ENCODE peak calls at places on chromosomes 7 and 10, in seven cellular contexts. E is prostate gland, H is breast epithelium, P is upper lobe of left lung, M is H1, K is transverse colon, C is HepG2. W is an unnamed sample.

GRCh38 chr10:107692072-107692471 is 527.6 kb upstream of the SORCS1 start:
- DNase-seq in E (no peak), H (no peak), P (no peak), M (no peak), K (no peak), C (no peak), W (no peak)

GRCh38 chr7:135717686-135718085 is 10.3 kb downstream of the SLC13A4 start:
- DNase-seq in E (no peak), H (no peak), P (no peak), M (no peak), K (no peak), C (no peak), W (no peak)

GRCh38 chr7:64888901-64889685 is 14.0 kb upstream of the ZNF273 start:
- DNase-seq in E (no peak), H (no peak), P (peak; percentile 87), M (peak; percentile 62), K (peak; percentile 35), C (no peak), W (peak; percentile 19)

GRCh38 chr7:127726481-127726880 is 74.5 kb downstream of the SND1 start:
- DNase-seq in E (no peak), H (no peak), P (no peak), M (no peak), K (no peak), C (no peak), W (no peak)

GRCh38 chr10:33335550-33335799 is 1.0 kb upstream of the NRP1 start:
- DNase-seq in E (no peak), H (no peak), P (no peak), M (no peak), K (peak; percentile 27), C (no peak), W (peak; percentile 24)

GRCh38 chr7:122682805-122683204 is 16.1 kb downstream of the RNF133 start:
- DNase-seq in E (no peak), H (no peak), P (no peak), M (no peak), K (no peak), C (no peak), W (no peak)

GRCh38 chr10:3469639-3470020 is 297.0 kb upstream of the PITRM1 start:
- DNase-seq in E (no peak), H (no peak), P (no peak), M (no peak), K (no peak), C (no peak), W (no peak)

GRCh38 chr10:63414481-63415260 is 51.1 kb downstream of the JMJD1C start:
- DNase-seq in E (no peak), H (no peak), P (no peak), M (no peak), K (no peak), C (no peak), W (no peak)

GRCh38 chr10:11403116-11403515 is 208.3 kb downstream of the USP6NL start:
- DNase-seq in E (no peak), H (no peak), P (no peak), M (no peak), K (peak; percentile 16), C (no peak), W (no peak)

GRCh38 chr7:157554393-157555238 is 217.8 kb downstream of the DNAJB6 start:
- DNase-seq in E (no peak), H (peak; percentile 24), P (no peak), M (no peak), K (no peak), C (no peak), W (no peak)

GRCh38 chr10:71302874-71303568 is 16.0 kb upstream of the SLC29A3 start:
- DNase-seq in E (no peak), H (no peak), P (no peak), M (no peak), K (no peak), C (peak; percentile 65), W (no peak)

DNA sequence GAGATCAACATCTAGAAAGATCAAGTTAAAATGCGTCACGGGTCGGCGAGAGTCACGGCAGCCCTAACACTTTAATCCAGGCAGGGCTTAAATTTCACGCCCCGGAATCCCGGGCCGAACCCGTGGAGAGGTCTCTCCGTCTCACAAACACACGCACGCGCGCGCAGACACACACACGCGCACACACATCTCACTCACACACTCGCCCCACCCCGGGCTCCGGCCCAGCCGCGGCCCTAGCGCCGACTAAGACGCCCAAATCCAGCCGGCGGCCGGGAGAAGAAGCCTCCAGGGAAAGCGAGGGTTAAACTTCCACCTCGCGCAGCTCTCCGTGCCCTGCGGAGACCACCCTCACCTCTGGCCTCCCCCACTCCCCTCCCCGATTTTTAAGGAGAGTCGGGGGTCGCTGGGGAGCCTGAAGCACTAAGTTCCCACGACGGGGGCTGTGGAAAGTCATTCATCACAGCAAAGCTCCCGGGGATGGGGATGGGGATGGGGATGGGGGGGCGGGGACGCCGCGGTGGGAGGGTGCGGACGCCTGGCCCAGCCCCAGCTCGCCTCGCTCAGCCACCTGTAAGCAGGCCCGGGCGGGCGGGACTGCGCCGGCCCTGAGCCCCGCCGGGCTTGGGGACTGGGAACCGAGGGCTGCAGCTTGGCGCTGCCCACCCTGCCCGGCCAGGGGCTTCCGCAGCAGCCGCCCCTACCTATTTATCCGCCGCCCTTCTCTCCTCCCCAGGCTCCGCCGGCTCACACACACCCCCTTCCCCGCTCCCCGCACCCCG is 1.6 kb downstream of the PDGFA start:
- DNase-seq in E (peak; percentile 54), H (no peak), P (peak; percentile 91), M (peak; percentile 72), K (peak; percentile 73), C (no peak), W (no peak)
- TF ChIP-seq POLR2A in E (no peak), H (no peak), P (peak; percentile 24), M (no peak), K (no peak), C (no peak), W (no peak)

GRCh38 chr7:106344861-106345260 is 60.1 kb upstream of the NAMPT start:
- DNase-seq in E (no peak), H (no peak), P (no peak), M (no peak), K (no peak), C (no peak), W (no peak)
- TF ChIP-seq POLR2AphosphoS5 in E (no peak), H (no peak), P (peak; percentile 26), M (no peak), K (no peak), C (no peak), W (no peak)

GRCh38 chr10:79927111-79927828 is 21.6 kb downstream of the SFTPD start:
- DNase-seq in E (no peak), H (no peak), P (no peak), M (no peak), K (no peak), C (peak; percentile 74), W (no peak)

GRCh38 chr10:79926037-79926436 is 22.9 kb downstream of the SFTPD start:
- DNase-seq in E (no peak), H (no peak), P (no peak), M (no peak), K (no peak), C (no peak), W (no peak)

GRCh38 chr10:79923145-79923544 is 25.8 kb downstream of the SFTPD start:
- DNase-seq in E (no peak), H (no peak), P (no peak), M (peak; percentile 17), K (no peak), C (no peak), W (no peak)

GRCh38 chr10:79923669-79924068 is 25.2 kb downstream of the SFTPD start:
- DNase-seq in E (no peak), H (no peak), P (no peak), M (peak; percentile 26), K (no peak), C (no peak), W (no peak)

GRCh38 chr10:79925614-79926013 is 23.3 kb downstream of the SFTPD start:
- DNase-seq in E (no peak), H (no peak), P (no peak), M (peak; percentile 17), K (no peak), C (no peak), W (no peak)
- TF ChIP-seq POLR2A in E (no peak), H (no peak), P (no peak), M (no peak), K (no peak), C (no peak), W (no peak)

GRCh38 chr10:122142652-122143237 is 128.4 kb upstream of the BTBD16 start:
- DNase-seq in E (no peak), H (no peak), P (peak; percentile 78), M (peak; percentile 99), K (no peak), C (no peak), W (no peak)

GRCh38 chr10:122139627-122140151 is 131.4 kb upstream of the BTBD16 start:
- DNase-seq in E (no peak), H (no peak), P (no peak), M (no peak), K (no peak), C (no peak), W (no peak)

GRCh38 chr10:122141821-122142651 is 129.1 kb upstream of the BTBD16 start:
- DNase-seq in E (no peak), H (no peak), P (no peak), M (no peak), K (no peak), C (no peak), W (no peak)

GRCh38 chr10:122140477-122140902 is 130.6 kb upstream of the BTBD16 start:
- DNase-seq in E (no peak), H (no peak), P (no peak), M (no peak), K (no peak), C (no peak), W (no peak)

DNA sequence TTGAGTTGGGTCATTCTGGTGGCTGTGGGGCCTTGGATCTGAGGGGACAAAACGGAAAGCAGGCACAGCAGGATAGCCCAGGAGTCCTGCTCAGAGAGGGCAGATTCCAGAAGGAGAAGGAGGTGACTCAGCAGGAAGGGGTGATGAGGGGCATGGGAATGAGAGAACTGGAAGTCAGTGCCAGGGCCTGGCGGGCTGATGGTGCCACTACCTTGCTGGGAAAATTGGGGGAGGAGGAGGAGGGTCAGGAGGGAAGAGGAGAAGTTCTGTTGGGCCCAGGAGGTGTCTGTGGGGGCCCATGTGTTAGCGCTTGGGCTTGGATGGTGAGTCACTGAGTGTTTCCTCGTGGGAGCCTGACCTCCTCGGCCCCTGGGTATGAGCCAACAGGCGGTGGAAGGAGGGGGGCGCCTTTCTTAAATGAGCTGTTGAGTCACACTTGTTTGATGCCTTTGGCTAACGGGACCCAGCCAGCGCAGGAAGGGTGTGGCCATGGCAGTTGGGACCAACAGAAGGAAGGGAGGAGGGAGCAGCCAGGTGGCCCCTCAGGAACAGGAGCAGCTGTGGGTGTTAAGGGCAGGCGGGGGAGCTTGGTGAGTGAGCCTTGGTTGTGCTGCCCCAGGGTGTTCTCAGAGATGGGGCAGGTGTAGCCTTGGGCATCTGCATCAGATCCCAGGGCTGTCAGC is 130.0 kb upstream of the BTBD16 start:
- DNase-seq in E (no peak), H (peak; percentile 74), P (no peak), M (no peak), K (peak; percentile 75), C (peak; percentile 27), W (no peak)
- TF ChIP-seq POLR2AphosphoS5 in E (peak; percentile 38), H (peak; percentile 92), P (peak; percentile 80), M (no peak), K (peak; percentile 66), C (no peak), W (no peak)

GRCh38 chr7:152463714-152464311 is 28.0 kb upstream of the KMT2C start:
- DNase-seq in E (peak; percentile 100), H (peak; percentile 100), P (peak; percentile 100), M (peak; percentile 98), K (peak; percentile 100), C (peak; percentile 96), W (peak; percentile 96)
- TF ChIP-seq POLR2A in E (peak; percentile 87), H (no peak), P (peak; percentile 98), M (peak; percentile 43), K (no peak), C (peak; percentile 50), W (peak; percentile 78)

GRCh38 chr10:114663631-114664030 is 5.6 kb upstream of the ABLIM1 start:
- DNase-seq in E (no peak), H (no peak), P (no peak), M (no peak), K (no peak), C (no peak), W (no peak)
- TF ChIP-seq POLR2AphosphoS5 in E (no peak), H (no peak), P (no peak), M (no peak), K (no peak), C (no peak), W (no peak)

W was measured in GM12892.